ENCODE peak calls at places on chromosomes 1 and 21, in four cellular contexts. F is A549, P is HepG2, C is K562. D is an unnamed sample.

GRCh38 chr1:53573522-53573921 is 114.3 kb downstream of the DMRTB1 start:
- DNase-seq in F (no peak), P (no peak), C (no peak), D (no peak)

GRCh38 chr1:10528066-10529014 is 53.6 kb downstream of the PEX14 start:
- DNase-seq in P (no peak), C (peak), F (peak), D (no peak)

GRCh38 chr21:36028127-36029069 is 31.9 kb downstream of the SETD4 start:
- DNase-seq in C (peak), F (peak), P (peak), D (peak)

GRCh38 chr1:109980324-109981127 is 4.0 kb upstream of the AHCYL1 start:
- DNase-seq in P (peak), F (peak), C (no peak), D (no peak)

GRCh38 chr1:15950302-15950701 is 25.6 kb downstream of the ZBTB17 start:
- DNase-seq in C (no peak), F (no peak), P (no peak), D (no peak)

GRCh38 chr1:157353546-157353945 is 198.8 kb downstream of the FCRL5 start:
- DNase-seq in P (no peak), C (no peak), F (no peak), D (no peak)

GRCh38 chr1:66253330-66253921 is 280.5 kb upstream of the SGIP1 start:
- DNase-seq in P (peak), F (peak), C (peak), D (no peak)

GRCh38 chr1:158071106-158071505 is 77.7 kb downstream of the KIRREL1 start:
- DNase-seq in P (no peak), F (no peak), C (no peak), D (no peak)

DNA sequence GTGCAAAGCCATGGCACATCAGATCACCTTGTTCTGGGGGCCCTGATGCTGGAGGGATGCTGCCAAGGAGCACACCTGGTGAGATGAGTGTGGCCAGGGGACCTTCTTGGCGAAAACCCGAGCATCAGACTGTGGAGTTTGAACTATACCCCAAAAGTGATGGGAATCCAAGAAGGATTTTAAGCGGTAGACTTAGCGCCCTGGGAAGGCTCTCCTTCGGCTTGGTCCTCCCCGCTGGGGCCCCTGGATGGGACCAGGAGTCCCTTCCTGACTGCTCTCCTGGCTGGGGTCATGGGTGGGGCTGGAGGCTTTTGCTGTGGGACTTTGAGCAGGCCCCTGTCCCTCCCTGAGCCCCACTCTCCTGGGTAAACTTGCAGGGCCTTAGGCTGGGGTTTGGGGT is 10.5 kb downstream of the ZNF362 start:
- DNase-seq in P (no peak), C (no peak), F (no peak), D (no peak)
- TF ChIP-seq MAFK in P (no peak), C (no peak), F (no peak), D (no peak)

GRCh38 chr1:92817986-92818764 is 13.7 kb upstream of the RPL5 start:
- DNase-seq in P (no peak), C (peak), F (peak), D (no peak)
- TF ChIP-seq PHF8 in P (no peak), C (no peak), F (no peak), D (no peak)

GRCh38 chr1:154961207-154961496 is 430 bp downstream of the PYGO2 start:
- DNase-seq in C (no peak), P (peak), F (peak), D (no peak)
- TF ChIP-seq MAFK in C (no peak), P (no peak), F (no peak), D (no peak)

GRCh38 chr1:37605806-37606474 is 10.2 kb upstream of the GNL2 start:
- DNase-seq in C (no peak), F (no peak), P (no peak), D (no peak)

GRCh38 chr1:37599940-37600339 is 4.2 kb upstream of the GNL2 start:
- DNase-seq in F (no peak), C (no peak), P (no peak), D (no peak)

GRCh38 chr1:37601441-37601840 is 5.7 kb upstream of the GNL2 start:
- DNase-seq in P (no peak), F (no peak), C (no peak), D (no peak)

GRCh38 chr1:37605061-37605650 is 9.4 kb upstream of the GNL2 start:
- DNase-seq in P (peak), F (no peak), C (peak), D (no peak)

GRCh38 chr1:37602750-37603694 is 7.3 kb upstream of the GNL2 start:
- DNase-seq in P (peak), F (peak), C (peak), D (no peak)
- TF ChIP-seq PHF8 in P (no peak), F (no peak), C (no peak), D (no peak)

DNA sequence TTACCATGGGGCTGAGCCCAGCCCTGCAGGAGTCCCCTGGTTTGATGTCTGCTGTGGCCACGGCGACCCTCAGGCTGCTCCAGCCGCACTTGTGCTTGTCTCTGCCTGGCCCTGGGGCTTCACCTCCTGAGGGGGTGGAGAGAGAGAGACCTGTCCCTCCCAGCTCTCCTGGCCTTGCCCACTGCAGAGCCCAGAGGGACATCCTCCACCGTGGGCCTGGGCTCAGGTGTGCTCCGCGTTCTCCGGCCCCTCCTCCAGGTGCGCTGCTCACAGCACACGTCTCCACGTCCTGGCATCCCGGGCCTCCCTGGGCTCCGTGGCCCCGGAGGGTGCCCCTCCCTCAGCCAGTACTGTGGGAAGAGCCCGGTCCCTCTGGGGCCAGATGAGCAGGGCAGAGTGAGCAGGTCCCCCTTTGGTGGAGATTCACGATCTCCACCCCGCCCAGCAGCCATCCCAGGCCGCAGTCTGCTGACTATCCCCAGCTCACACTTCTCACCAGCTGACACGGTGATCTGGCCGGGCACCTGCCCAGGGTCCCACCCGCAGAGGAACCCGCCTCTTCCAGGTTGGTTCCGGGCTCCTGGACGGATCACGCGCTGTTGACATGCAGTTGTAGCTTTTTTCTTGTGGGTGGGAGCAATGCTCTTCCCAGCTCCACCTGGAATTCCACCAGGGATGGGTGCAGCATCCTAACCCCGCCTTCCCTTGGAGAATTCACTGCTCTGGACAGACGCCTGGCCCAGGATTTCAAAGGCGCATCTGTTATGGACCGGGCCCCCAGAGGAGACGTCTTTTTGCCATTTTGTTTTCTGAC is 41.8 kb upstream of the POFUT2 start:
- DNase-seq in C (no peak), P (no peak), F (peak), D (no peak)
- TF ChIP-seq MAFK in C (no peak), P (no peak), F (no peak), D (no peak)

GRCh38 chr1:154626456-154627246 is 18.7 kb upstream of the ADAR start:
- DNase-seq in C (no peak), F (no peak), P (peak), D (no peak)
- TF ChIP-seq PHF8 in C (no peak), F (no peak), P (no peak), D (no peak)

DNA sequence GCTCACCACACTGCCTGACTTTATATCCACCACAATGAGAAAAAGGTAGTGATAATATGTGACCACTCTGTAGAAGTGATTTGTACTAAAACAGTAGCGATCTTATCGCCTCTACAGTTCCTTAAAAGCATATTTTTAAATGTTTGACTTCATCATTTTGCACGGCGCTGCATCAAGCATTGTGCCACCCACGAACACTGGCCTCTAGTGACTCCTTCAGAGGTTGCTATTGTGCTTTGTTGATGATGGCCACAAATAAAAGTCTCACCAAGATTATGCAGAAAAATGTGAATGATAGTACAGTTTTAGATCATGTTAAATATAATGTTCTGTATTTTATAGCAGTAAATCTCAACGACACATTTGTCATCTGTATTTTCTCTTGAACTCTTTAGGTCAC is 186.5 kb upstream of the NCAM2 start:
- DNase-seq in C (no peak), F (no peak), P (no peak), D (no peak)
- TF ChIP-seq MAFK in C (no peak), F (no peak), P (no peak), D (no peak)

D was measured in H1.